ENCODE peak calls at places on chromosomes 12 and 14, in ten cellular contexts. Q is type B pancreatic cell; I is foreskin keratinocyte; D is foreskin fibroblast; U is GM03348; T is Jurkat, Clone E6-1; E is astrocyte of the cerebellum; O is AG04449; W is NCI-H774; X is dorsolateral prefrontal cortex. G is an unnamed sample.

GRCh38 chr12:110109037-110109836 is 14.9 kb upstream of the IFT81 start:
- DNase-seq in Q (no peak), I (peak), D (peak), U (peak), T (no peak), E (peak), O (peak), W (peak), X (no peak), G (peak)

GRCh38 chr14:65637780-65638179 is 225.2 kb downstream of the FUT8 start:
- DNase-seq in Q (no peak), I (peak), D (no peak), U (no peak), T (peak), E (peak), O (no peak), W (no peak), X (no peak), G (no peak)

GRCh38 chr14:105071326-105071725 is 6.1 kb upstream of the GPR132 start:
- DNase-seq in Q (no peak), I (no peak), D (no peak), U (no peak), T (no peak), E (no peak), O (no peak), W (no peak), X (no peak), G (no peak)

GRCh38 chr12:53326460-53327185 is 5.2 kb upstream of the AAAS start:
- DNase-seq in Q (no peak), I (no peak), D (no peak), U (no peak), T (no peak), E (no peak), O (no peak), W (no peak), X (no peak), G (no peak)

GRCh38 chr14:21723431-21724045 is 49.9 kb upstream of the OR4E1 start:
- DNase-seq in Q (no peak), I (peak), D (no peak), U (no peak), T (peak), E (no peak), O (no peak), W (no peak), X (no peak), G (no peak)

GRCh38 chr12:93778306-93778705 is 101.1 kb downstream of the CRADD start:
- DNase-seq in Q (no peak), I (no peak), D (peak), U (peak), T (no peak), E (no peak), O (no peak), W (no peak), X (no peak), G (peak)

GRCh38 chr12:80938397-80938796 is 663 bp upstream of the LIN7A start:
- DNase-seq in Q (no peak), I (no peak), D (no peak), U (no peak), T (no peak), E (no peak), O (no peak), W (no peak), X (no peak), G (no peak)

GRCh38 chr12:5442251-5443006 is 10.5 kb downstream of the NTF3 start:
- DNase-seq in Q (no peak), I (no peak), D (peak), U (peak), T (no peak), E (peak), O (no peak), W (peak), X (peak), G (peak)

GRCh38 chr12:67068204-67068731 is 200.9 kb upstream of the CAND1 start:
- DNase-seq in Q (no peak), I (no peak), D (no peak), U (peak), T (no peak), E (no peak), O (no peak), W (no peak), X (no peak), G (no peak)

GRCh38 chr12:46260913-46261476 is 7.8 kb downstream of the SLC38A1 start:
- DNase-seq in Q (no peak), I (no peak), D (no peak), U (no peak), T (no peak), E (no peak), O (no peak), W (no peak), X (no peak), G (no peak)

GRCh38 chr14:91493169-91493568 is 16.9 kb downstream of the PPP4R3A start:
- DNase-seq in Q (no peak), I (no peak), D (peak), U (no peak), T (no peak), E (no peak), O (no peak), W (no peak), X (no peak), G (no peak)

GRCh38 chr12:46459111-46459510 is 86.5 kb upstream of the SLC38A2 start:
- DNase-seq in Q (no peak), I (no peak), D (peak), U (peak), T (no peak), E (peak), O (peak), W (no peak), X (no peak), G (peak)

GRCh38 chr14:35534884-35535793 is 1.2 kb downstream of the INSM2 start:
- DNase-seq in Q (peak), I (peak), D (peak), U (peak), T (no peak), E (peak), O (no peak), W (no peak), X (peak), G (peak)

GRCh38 chr12:17169726-17170471 is 563.9 kb upstream of the LMO3 start:
- DNase-seq in Q (no peak), I (no peak), D (no peak), U (no peak), T (no peak), E (no peak), O (no peak), W (no peak), X (no peak), G (no peak)

GRCh38 chr12:117472983-117473382 is 111.6 kb upstream of the NOS1 start:
- DNase-seq in Q (no peak), I (no peak), D (no peak), U (no peak), T (no peak), E (no peak), O (no peak), W (no peak), X (no peak), G (no peak)

GRCh38 chr12:108717243-108717642 is 14.1 kb downstream of the CORO1C start:
- DNase-seq in Q (no peak), I (no peak), D (no peak), U (no peak), T (no peak), E (no peak), O (no peak), W (no peak), X (no peak), G (no peak)

GRCh38 chr14:36130186-36130585 is 46.3 kb downstream of the PTCSC3 start:
- DNase-seq in Q (no peak), I (no peak), D (no peak), U (no peak), T (no peak), E (no peak), O (no peak), W (no peak), X (no peak), G (no peak)

GRCh38 chr14:105165134-105165704 is 3.4 kb downstream of the JAG2 start:
- DNase-seq in Q (no peak), I (no peak), D (no peak), U (no peak), T (no peak), E (no peak), O (no peak), W (peak), X (no peak), G (no peak)

GRCh38 chr12:92070864-92071445 is 74.7 kb downstream of the BTG1 start:
- DNase-seq in Q (no peak), I (no peak), D (peak), U (no peak), T (no peak), E (no peak), O (no peak), W (no peak), X (no peak), G (no peak)

GRCh38 chr12:25130741-25131188 is 64.2 kb downstream of the DNAI7 start:
- DNase-seq in Q (no peak), I (no peak), D (peak), U (peak), T (peak), E (peak), O (peak), W (peak), X (no peak), G (peak)

G was measured in HFFc6.